ENCODE peak calls at places on chromosomes 12 and 14, in five cellular contexts. R, A, D, V and X are unnamed samples. For H3K9me3, the result is how much of the 10 kb centered on the place peaks cover.

GRCh38 chr14:93984987-93985410 is 8.6 kb upstream of the ASB2 start:
- DNase-seq in V (no peak), A (no peak), R (no peak), D (peak), X (no peak)

GRCh38 chr12:95653761-95654546 is 102.7 kb upstream of the USP44 start:
- DNase-seq in V (no peak), R (no peak), A (no peak), D (no peak), X (peak)

GRCh38 chr14:51852541-51852940 is 7.9 kb upstream of the GNG2 start:
- DNase-seq in D (no peak), R (no peak), A (no peak), V (no peak), X (no peak)

GRCh38 chr14:44649056-44649455 is 142.0 kb upstream of the FSCB start:
- DNase-seq in D (no peak), V (no peak), R (no peak), A (no peak), X (no peak)

GRCh38 chr14:68268197-68268596 is 448.6 kb downstream of the RAD51B start:
- DNase-seq in V (no peak), D (no peak), A (no peak), R (no peak), X (peak)

GRCh38 chr14:26598081-26598671 is 343 bp upstream of the NOVA1 start:
- DNase-seq in A (no peak), D (peak), R (no peak), V (no peak), X (no peak)

GRCh38 chr14:50828738-50829471 is 2.1 kb downstream of the NIN start:
- DNase-seq in R (no peak), D (no peak), A (no peak), V (no peak), X (no peak)

GRCh38 chr14:103656758-103657133 is 27.7 kb downstream of the KLC1 start:
- DNase-seq in V (no peak), R (no peak), D (no peak), A (no peak), X (no peak)

GRCh38 chr14:99517643-99518381 is 36.6 kb downstream of the CCNK start:
- DNase-seq in V (no peak), D (peak), R (no peak), A (no peak), X (no peak)

DNA sequence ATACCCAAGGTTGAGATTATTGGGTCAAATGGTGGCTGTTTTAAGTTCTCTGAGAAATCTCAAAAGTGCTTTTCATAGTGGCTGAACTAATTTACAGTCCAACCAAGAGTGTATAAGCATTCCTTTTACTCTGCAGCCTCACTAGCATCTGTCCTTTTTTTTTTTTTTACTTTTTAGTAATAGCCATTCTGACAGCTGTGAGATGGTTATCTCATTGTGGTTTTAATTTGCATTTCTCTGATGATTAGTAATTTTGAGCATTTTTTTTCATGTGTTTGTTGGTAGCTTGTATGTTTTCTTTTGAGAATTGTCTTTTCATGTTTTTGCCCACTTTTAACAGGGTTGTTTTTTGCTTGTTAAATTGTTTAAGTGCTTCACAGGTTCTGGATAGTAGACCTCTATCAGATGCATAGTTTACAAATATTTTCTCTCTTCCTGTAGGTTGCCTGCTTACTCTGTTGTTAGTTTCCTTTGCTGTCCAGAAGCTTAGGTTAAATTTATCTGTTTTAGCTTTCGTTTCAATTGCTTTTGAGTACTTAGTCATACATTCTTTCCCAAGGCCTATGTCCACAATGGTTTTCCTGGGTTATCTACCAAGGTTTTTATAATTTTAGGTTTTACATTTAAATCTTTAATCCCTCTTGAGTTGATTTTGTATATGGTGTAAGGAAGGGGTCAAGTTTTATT is 881.3 kb upstream of the SEL1L start:
- DNase-seq in D (no peak), V (no peak), R (no peak), A (no peak), X (no peak)
- H3K9me3 ChIP-seq in D (under half), V (under half), R (under half), A (under half), X (under half)

GRCh38 chr14:21840765-21841164 is 167.1 kb upstream of the OR4E1 start:
- DNase-seq in V (no peak), D (no peak), A (peak), R (peak), X (peak)
- H3K9me3 ChIP-seq in V (under half), D (under half), A (under half), R (under half), X (under half)

GRCh38 chr12:65761301-65761700 is 63.0 kb upstream of the HMGA2 start:
- DNase-seq in A (no peak), D (no peak), V (no peak), R (no peak), X (no peak)
- H3K9me3 ChIP-seq in A (under half), D (under half), V (under half), R (under half), X (under half)

DNA sequence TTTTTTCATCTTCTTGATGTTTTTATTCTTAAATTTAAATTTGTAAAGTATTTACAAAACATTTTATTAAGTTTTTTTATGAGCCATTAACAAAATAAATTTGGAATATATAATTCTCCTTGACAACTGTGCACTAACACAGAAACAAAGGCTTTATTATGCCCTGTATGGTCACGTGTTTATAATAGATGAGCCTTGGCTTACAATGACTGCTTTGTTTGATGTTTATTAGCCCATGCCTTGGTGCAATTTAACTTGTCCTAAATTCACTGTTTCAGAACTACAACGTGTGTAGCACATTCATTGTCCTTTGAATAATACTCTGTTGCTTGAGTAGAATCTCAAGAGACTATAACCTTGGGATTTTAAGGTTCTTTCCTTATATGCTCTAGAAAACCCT is 59.8 kb downstream of the CNTN1 start:
- DNase-seq in R (no peak), V (no peak), A (no peak), D (no peak), X (no peak)
- H3K9me3 ChIP-seq in R (under half), V (under half), A (under half), D (under half), X (under half)

DNA sequence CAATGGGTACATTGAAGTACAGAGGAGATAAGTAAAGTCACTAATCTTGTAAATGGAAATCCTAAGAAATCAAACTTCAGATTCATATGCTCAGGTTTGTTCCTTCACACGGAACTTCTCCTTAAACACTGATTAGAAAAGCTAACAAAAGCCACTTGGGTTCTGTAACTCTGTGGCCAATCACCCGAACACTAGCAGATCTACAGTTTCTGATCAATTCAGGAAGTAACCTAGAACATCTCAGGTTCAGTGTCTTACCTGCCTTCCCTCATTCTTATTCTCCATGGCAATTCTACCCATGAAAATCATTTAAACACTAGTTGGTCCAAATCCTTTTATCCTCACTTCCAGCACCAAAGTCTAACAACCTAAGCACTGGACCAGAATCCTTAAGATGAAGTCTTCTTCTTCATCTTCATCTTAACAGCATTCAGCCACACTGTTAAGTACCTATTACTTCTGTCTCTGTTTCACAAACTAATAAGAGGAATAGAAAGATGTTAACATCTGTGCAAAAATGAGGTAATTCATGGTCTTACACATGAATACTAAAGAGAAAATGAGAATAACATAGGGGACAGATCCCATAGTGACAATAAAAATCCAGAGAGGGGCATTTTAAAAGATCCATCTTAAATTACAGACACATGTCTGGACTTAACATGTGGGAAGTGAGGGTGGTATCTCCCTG is 184.5 kb downstream of the SSPN start:
- DNase-seq in D (no peak), A (no peak), V (no peak), R (no peak), X (no peak)
- H3K9me3 ChIP-seq in D (under half), A (under half), V (under half), R (under half), X (under half)

GRCh38 chr14:100810861-100811461 is 15.0 kb upstream of the MEG3 start:
- DNase-seq in V (no peak), A (no peak), R (no peak), D (no peak), X (no peak)
- H3K9me3 ChIP-seq in V (under half), A (under half), R (under half), D (under half), X (under half)

GRCh38 chr12:133234971-133235370 is 706 bp downstream of the ANHX start:
- DNase-seq in R (no peak), D (no peak), V (no peak), A (no peak), X (no peak)

GRCh38 chr12:133236556-133236955 is 879 bp upstream of the ANHX start:
- DNase-seq in R (no peak), V (no peak), A (no peak), D (no peak), X (no peak)

GRCh38 chr12:133236144-133236543 is 467 bp upstream of the ANHX start:
- DNase-seq in A (no peak), V (no peak), R (no peak), D (no peak), X (no peak)

GRCh38 chr12:133233993-133234564 is 1.6 kb downstream of the ANHX start:
- DNase-seq in R (no peak), A (no peak), V (no peak), D (no peak), X (no peak)

GRCh38 chr12:133235401-133236112 is at the start of gene ANHX:
- DNase-seq in A (no peak), V (no peak), D (no peak), R (no peak), X (no peak)
- H3K9me3 ChIP-seq in A (under half), V (under half), D (under half), R (under half), X (under half)

DNA sequence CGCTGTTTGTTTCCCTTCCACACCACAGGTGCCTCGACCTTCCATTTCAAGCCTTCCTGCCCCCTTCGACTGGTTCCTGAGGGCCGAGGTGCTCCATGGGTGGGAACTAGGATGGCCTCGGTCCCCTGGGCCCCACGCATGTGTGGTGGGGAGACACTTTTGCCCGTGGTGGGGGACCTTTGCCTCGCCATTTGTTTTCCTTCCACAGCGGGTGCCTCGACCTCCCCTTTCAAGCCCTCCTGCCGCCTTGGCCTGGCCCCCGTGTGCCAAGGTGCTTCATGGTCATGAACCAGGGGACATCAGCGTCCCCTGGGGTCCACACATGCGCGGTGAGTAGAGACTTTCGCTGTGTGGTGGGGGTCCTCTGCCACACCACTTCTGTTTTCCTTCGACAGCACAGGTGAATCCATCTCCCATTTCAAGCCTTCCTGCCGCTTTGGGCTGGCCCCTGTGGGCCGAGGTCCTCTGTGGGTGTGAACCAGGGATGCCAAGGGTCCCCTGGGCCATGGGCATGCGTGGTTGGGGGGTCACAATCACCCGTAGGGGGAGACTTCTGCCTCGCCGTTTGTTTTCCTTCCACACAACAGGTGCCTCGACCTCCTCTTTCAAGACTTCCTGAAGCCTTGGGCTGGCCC is 364.4 kb downstream of the ALG10 start:
- DNase-seq in R (no peak), D (no peak), A (no peak), V (no peak), X (no peak)
- H3K9me3 ChIP-seq in R (under half), D (under half), A (under half), V (under half), X (under half)